ENCODE peak calls at places on chromosomes 13 and 19, in four cellular contexts. F is left ventricle myocardium inferior, J is tibial nerve, E is bronchial epithelial cell. H is an unnamed sample.

GRCh38 chr19:49056101-49056901 is 1.2 kb downstream of the CGB7 start:
- DNase-seq in F (peak), J (peak), E (peak), H (no peak)

GRCh38 chr13:86681223-86681622 is 882.0 kb upstream of the SLITRK6 start:
- DNase-seq in F (no peak), J (no peak), E (no peak), H (no peak)

GRCh38 chr13:97499181-97499580 is 65.2 kb downstream of the RAP2A start:
- DNase-seq in F (no peak), J (no peak), E (no peak), H (no peak)

GRCh38 chr13:111270126-111270525 is 50.3 kb upstream of the TEX29 start:
- DNase-seq in F (no peak), J (no peak), E (no peak), H (no peak)

GRCh38 chr19:8609210-8610040 is 1.1 kb downstream of the ADAMTS10 start:
- DNase-seq in F (peak), J (peak), E (no peak), H (no peak)

GRCh38 chr13:25455146-25455545 is 83.4 kb downstream of the ATP8A2 start:
- DNase-seq in F (no peak), J (no peak), E (peak), H (no peak)

GRCh38 chr19:14556662-14557188 is 15.1 kb downstream of the NDUFB7 start:
- DNase-seq in F (peak), J (peak), E (peak), H (peak)

GRCh38 chr13:41274881-41275280 is 11.5 kb upstream of the MTRF1 start:
- DNase-seq in F (no peak), J (no peak), E (no peak), H (no peak)

GRCh38 chr13:24271611-24272451 is 37.5 kb upstream of the C1QTNF9 start:
- DNase-seq in F (peak), J (no peak), E (peak), H (peak)

GRCh38 chr13:21014666-21015170 is 46.7 kb downstream of the LATS2 start:
- DNase-seq in F (peak), J (no peak), E (no peak), H (no peak)

GRCh38 chr19:47437500-47437899 is 18.2 kb upstream of the MEIS3 start:
- DNase-seq in F (no peak), J (no peak), E (no peak), H (no peak)

GRCh38 chr19:40808021-40808325 is 9.0 kb downstream of the EGLN2 start:
- DNase-seq in F (no peak), J (no peak), E (no peak), H (no peak)

GRCh38 chr19:342801-343421 is 1.7 kb downstream of the MIER2 start:
- DNase-seq in F (peak), J (peak), E (peak), H (no peak)

GRCh38 chr13:62251734-62252133 is 836.1 kb upstream of the PCDH20 start:
- DNase-seq in F (no peak), J (no peak), E (no peak), H (no peak)

GRCh38 chr13:82096256-82096655 is 1755.3 kb upstream of the SPRY2 start:
- DNase-seq in F (no peak), J (no peak), E (no peak), H (no peak)

GRCh38 chr19:15641901-15642491 is 1.3 kb downstream of the CYP4F3 start:
- DNase-seq in F (no peak), J (no peak), E (no peak), H (no peak)

GRCh38 chr13:58620171-58620570 is 988.6 kb downstream of the PCDH17 start:
- DNase-seq in F (no peak), J (no peak), E (no peak), H (no peak)

GRCh38 chr19:57888107-57888493 is 737 bp downstream of the ZNF814 start:
- DNase-seq in F (no peak), J (no peak), E (peak), H (no peak)

GRCh38 chr13:98301721-98302120 is 124.7 kb upstream of the RNF113B start:
- DNase-seq in F (no peak), J (no peak), E (no peak), H (no peak)

GRCh38 chr19:8397291-8397690 is 7.1 kb downstream of the RAB11B start:
- DNase-seq in F (no peak), J (no peak), E (peak), H (no peak)

GRCh38 chr13:44921931-44922758 is 67.1 kb downstream of the NUFIP1 start:
- DNase-seq in F (no peak), J (peak), E (peak), H (no peak)

GRCh38 chr19:13764821-13765394 is 586 bp downstream of the MRI1 start:
- DNase-seq in F (peak), J (no peak), E (no peak), H (no peak)

GRCh38 chr19:10270180-10270615 is 722 bp upstream of the ICAM1 start:
- DNase-seq in F (peak), J (peak), E (no peak), H (no peak)

GRCh38 chr13:111502957-111503356 is 182.5 kb downstream of the TEX29 start:
- DNase-seq in F (no peak), J (no peak), E (no peak), H (no peak)

GRCh38 chr13:33454844-33455256 is 169.3 kb upstream of the STARD13 start:
- DNase-seq in F (no peak), J (no peak), E (no peak), H (no peak)

GRCh38 chr13:70253834-70254233 is 145.6 kb upstream of the KLHL1 start:
- DNase-seq in F (no peak), J (no peak), E (peak), H (no peak)

GRCh38 chr19:52270266-52270885 is 989 bp downstream of the ZNF766 start:
- DNase-seq in F (no peak), J (no peak), E (peak), H (no peak)

GRCh38 chr13:106083620-106084350 is 451.7 kb downstream of the EFNB2 start:
- DNase-seq in F (no peak), J (no peak), E (peak), H (no peak)

DNA sequence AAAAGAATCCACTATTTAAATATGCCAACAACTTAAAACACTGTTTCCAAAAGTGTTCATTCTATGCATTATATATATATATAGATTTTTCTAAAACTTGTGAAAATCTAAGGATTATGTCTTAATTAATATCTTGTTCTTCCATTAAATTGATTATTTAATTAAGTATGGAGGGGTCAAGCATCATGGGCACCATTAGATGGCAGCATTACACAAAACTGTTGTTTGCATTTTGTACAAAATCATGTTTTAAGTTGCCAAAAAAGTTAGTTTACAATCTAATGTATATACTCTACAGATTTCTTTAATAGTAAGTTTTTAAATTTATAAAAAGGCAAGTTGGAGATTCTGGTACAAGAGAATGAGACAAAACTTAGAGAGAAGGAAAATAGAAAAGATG is 213.2 kb upstream of the EDNRB start:
- DNase-seq in F (no peak), J (no peak), E (peak), H (no peak)
- TF ChIP-seq CTCF in F (no peak), J (no peak), E (no peak), H (no peak)

GRCh38 chr19:4971816-4972495 is 3.0 kb downstream of the KDM4B start:
- DNase-seq in F (no peak), J (no peak), E (no peak), H (no peak)
- H3K4me3 ChIP-seq in F (peak), J (no peak), E (no peak), H (peak)

DNA sequence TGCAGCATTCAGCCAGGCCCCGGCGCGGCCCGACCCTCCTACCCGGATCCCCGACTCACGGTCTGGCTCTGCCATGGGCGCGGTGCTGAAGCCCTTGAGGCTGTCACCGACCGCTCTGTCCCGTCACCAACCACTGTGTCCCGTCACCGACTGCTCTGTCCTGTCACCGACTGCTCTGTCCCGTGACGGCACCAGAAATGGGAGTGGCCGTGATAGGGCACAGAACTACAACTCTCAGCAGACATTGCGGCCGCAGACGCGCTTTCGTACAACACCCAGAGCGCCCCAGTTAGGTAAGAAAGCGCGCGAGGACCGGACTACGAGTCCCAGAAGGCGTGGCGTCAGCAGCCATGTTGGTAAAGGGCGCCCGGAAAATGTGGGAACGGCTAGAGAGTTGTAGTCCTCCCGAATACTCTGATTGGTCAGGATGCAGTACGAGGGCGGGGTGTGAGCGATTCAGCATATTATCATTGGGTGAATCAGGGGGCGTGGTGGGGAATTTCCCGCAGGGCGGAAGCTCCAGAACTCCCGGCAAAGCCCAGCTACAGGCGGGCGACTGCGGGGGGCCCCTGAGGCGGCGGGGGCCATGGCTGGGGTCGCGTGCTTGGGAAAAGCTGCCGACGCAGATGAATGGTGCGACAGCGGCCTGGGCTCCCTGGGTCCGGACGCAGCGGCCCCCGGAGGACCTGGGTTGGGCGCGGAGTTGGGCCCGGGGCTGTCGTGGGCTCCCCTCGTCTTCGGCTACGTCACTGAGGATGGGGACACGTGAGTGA is at the start of the genes NFKBIB and SIRT2:
- DNase-seq in F (peak), J (peak), E (peak), H (peak)
- TF ChIP-seq CTCF in F (no peak), J (peak), E (no peak), H (no peak)

GRCh38 chr13:103222683-103223082 is 156.5 kb upstream of the SLC10A2 start:
- DNase-seq in F (no peak), J (no peak), E (peak), H (no peak)
- H3K4me3 ChIP-seq in F (no peak), J (no peak), E (no peak), H (no peak)

GRCh38 chr19:35693835-35694599 is 10.3 kb upstream of the ZBTB32 start:
- DNase-seq in F (peak), J (peak), E (peak), H (peak)
- TF ChIP-seq CTCF in F (peak), J (peak), E (peak), H (peak)

GRCh38 chr13:91950803-91951202 is 552.4 kb downstream of the GPC5 start:
- DNase-seq in F (no peak), J (no peak), E (no peak), H (no peak)

DNA sequence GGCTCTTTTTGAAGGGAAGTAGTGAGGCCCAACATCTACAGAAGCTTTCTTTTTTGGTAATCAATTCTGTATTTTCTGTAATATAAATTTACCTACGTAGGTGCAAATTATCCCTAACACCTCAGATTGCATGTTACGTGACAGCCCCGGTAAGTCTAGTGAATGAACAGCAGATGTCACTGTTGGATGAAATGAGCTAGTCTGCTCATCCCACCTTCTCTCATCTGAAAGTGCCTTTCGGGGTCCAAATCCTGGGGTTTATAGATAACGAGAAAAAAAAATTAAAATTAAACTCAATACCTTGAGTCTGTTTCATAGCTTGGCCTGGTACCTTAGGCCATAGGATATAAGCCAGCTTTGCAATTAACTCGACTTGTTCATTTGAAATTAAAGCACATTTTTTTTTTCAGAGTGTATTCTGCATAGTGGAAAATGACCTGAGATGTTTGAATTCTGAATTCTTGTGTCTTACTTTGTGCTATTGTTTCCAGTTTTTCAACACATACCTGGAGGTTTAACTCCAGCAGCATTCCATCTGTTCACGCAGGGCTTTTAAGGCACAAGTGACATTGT is 548.2 kb downstream of the GPC5 start:
- DNase-seq in F (no peak), J (no peak), E (peak), H (no peak)
- H3K4me3 ChIP-seq in F (no peak), J (no peak), E (no peak), H (no peak)

GRCh38 chr19:54485846-54486245 is 12.8 kb upstream of the CDC42EP5 start:
- DNase-seq in F (no peak), J (no peak), E (no peak), H (no peak)

GRCh38 chr19:54482889-54483288 is 9.8 kb upstream of the CDC42EP5 start:
- DNase-seq in F (no peak), J (no peak), E (no peak), H (no peak)

GRCh38 chr19:54481326-54481930 is 8.3 kb upstream of the CDC42EP5 start:
- DNase-seq in F (no peak), J (no peak), E (peak), H (no peak)

GRCh38 chr19:54480048-54480447 is 7.0 kb upstream of the CDC42EP5 start:
- DNase-seq in F (no peak), J (no peak), E (no peak), H (no peak)

DNA sequence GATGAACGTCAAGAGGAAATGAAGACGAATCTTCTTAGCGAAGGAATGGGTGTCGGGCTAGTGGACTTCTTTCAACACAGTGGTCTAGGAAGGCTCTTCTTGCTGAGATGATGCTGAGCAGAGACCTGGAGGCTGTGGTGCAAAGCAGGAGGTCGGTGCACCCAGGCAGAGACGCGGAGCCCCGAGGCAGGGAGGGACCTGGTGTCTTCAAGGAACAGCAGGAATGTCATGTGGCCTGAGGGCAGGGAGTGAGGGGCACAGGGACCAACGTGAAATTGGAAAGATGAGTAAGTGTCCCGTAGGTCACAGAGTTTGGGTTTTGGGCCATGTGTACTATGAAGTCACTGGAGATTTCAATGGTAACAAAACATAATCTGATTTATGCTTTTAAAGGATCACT is 11.4 kb upstream of the CDC42EP5 start:
- DNase-seq in F (no peak), J (no peak), E (no peak), H (no peak)
- TF ChIP-seq CTCF in F (no peak), J (no peak), E (no peak), H (no peak)

DNA sequence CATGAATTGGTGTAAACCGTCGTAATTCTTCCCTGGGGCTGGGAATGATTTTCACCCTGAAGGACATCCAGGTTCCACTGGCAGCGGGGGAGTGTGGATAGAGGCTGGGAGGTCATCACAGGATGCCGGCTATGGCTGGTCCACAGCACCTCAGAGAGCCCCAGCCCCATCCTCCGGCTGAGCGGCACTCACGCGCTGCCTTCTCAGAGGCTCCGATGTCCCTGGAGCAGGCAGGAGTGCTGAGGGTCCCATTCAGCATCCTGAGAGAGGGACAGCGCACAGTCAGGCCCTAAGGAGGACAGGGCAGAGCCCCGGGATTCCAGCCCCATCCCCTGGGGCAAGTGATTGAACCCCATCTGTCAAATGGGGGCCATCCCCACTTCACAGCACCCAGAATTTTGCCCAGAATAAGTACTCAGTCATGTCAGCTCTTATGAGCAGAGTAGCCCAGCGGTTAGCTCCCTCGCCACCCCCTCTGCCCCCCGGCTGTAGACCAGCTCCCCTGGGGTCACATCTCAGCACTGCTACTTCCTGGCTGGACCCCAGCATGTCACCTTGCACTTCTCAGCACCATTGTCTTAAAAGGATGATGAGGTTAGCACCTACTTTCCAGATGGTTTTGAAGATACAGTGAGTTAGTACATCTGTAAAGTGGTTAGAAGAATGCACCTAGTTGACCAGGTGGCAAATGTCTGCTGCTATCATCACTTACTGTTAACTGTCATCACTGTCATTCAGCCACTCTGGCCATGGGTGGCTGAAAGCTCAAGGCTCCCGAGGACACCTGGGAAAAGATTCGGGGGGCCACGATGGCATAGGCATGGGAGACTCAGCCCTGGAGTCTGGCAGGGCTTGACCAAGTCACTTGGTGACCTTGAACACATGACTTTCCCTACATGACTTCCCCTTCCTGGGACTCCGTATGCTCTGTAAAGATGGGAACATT is 11.9 kb downstream of the GRAMD1A start:
- DNase-seq in F (no peak), J (no peak), E (no peak), H (no peak)
- H3K4me3 ChIP-seq in F (no peak), J (no peak), E (no peak), H (no peak)

DNA sequence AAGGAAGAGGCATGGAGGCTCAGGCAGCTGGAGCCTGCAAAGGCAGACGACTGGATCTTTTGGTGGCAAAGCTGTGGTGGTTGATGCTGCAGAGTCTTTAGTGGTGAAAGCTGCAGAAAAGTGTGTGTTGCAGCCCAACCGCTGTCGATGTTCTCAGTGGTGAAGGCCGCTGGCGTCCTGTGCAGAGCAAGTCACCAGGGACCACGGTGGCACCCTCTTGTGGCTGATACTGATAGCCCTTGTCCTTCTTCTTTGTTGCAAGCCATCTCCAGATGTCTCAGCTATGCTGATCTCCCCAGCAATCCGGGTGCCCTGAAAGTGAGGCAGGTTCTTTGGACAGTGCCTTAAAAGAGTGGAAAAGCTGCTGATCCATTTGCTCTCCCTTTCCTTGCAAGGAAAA is 610.9 kb upstream of the PCDH9 start:
- DNase-seq in F (no peak), J (no peak), E (no peak), H (no peak)
- TF ChIP-seq CTCF in F (no peak), J (no peak), E (no peak), H (no peak)

H was measured in GM12864.